ENCODE peak calls at places on chromosomes 4 and X, in four cellular contexts. D, N, T and O are unnamed samples.

GRCh38 chrX:45601052-45601451 is 400.4 kb upstream of the DIPK2B start:
- DNase-seq in N (no peak), T (no peak), D (peak; percentile 13), O (no peak)

GRCh38 chr4:81747242-81747930 is 275.7 kb upstream of the RASGEF1B start:
- DNase-seq in N (no peak), T (peak; percentile 68), D (no peak), O (no peak)

GRCh38 chr4:99537674-99538073 is 26.2 kb downstream of the TRMT10A start:
- DNase-seq in T (no peak), N (no peak), D (no peak), O (no peak)

GRCh38 chr4:175298119-175298518 is 380.0 kb downstream of the ADAM29 start:
- DNase-seq in T (no peak), N (no peak), D (no peak), O (no peak)

GRCh38 chr4:129014566-129015509 is 78.5 kb downstream of the SCLT1 start:
- DNase-seq in D (no peak), T (no peak), N (no peak), O (no peak)

GRCh38 chr4:187209921-187210613 is 486.4 kb upstream of the FAT1 start:
- DNase-seq in N (no peak), D (no peak), T (no peak), O (no peak)

GRCh38 chr4:90012918-90013317 is 114.3 kb upstream of the CCSER1 start:
- DNase-seq in N (no peak), D (no peak), T (no peak), O (no peak)

GRCh38 chr4:113678651-113679050 is 82.9 kb downstream of the CAMK2D start:
- DNase-seq in N (no peak), D (no peak), T (no peak), O (no peak)

GRCh38 chr4:61772116-61772515 is 572.0 kb downstream of the ADGRL3 start:
- DNase-seq in T (no peak), D (no peak), N (no peak), O (no peak)

GRCh38 chrX:130994671-130995070 is 63.5 kb upstream of the ARHGAP36 start:
- DNase-seq in T (peak; percentile 42), D (no peak), N (no peak), O (peak; percentile 16)

GRCh38 chrX:108224727-108225455 is 133.3 kb downstream of the ATG4A start:
- DNase-seq in D (no peak), T (peak; percentile 43), N (peak; percentile 37), O (peak; percentile 30)
- TF ChIP-seq JUN in D (no peak), T (no peak), N (no peak), O (no peak)

GRCh38 chr4:156962551-156962974 is 9.0 kb downstream of the PDGFC start:
- DNase-seq in T (no peak), D (no peak), N (peak; percentile 66), O (no peak)
- H3K4me1 ChIP-seq in T (no peaks in the 10 kb centered on the region), D (no peaks in the 10 kb centered on the region), N (peaks cover 42% of the 10 kb centered on the region), O (peaks cover 15% of the 10 kb centered on the region)

GRCh38 chr4:104394409-104394813 is 100.3 kb downstream of the CXXC4 start:
- DNase-seq in N (no peak), T (no peak), D (no peak), O (no peak)
- TF ChIP-seq RAD21 in N (no peak), T (no peak), D (peak; percentile 34), O (no peak)

GRCh38 chrX:11180571-11180970 is 69.4 kb downstream of the HCCS start:
- DNase-seq in D (no peak), T (no peak), N (no peak), O (no peak)
- TF ChIP-seq JUN in D (no peak), T (no peak), N (no peak), O (no peak)

DNA sequence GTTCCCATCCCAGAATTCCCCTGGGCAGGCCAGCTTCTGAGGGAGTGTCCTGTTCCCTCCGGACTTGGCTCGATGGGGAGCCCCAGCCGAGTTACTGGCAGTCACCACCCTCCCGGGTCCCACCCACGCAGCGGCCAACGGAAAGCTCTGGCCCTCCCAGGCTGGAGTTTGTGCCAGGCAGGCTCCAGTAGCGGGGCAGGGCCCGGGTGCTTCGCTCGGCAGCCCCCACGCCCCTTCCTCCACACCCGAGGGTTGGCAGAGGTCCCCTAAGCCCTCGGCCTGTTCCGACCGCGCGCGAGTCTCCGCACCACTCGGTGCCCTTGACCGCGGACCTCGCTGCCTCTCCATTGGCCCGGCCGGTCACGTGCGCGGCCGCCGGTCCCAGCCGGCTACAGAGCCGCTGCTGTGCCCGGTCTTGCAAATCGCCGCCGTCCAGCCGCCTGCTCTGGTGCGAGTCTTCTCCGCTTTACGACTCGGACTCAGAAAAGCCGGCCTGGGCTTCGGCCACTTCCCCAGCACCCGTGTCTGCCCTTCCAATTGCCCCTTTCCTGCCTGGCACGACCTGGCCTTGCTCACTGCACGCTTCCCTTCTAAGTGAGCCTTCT is 20.8 kb upstream of the MTM1 start:
- DNase-seq in N (no peak), T (peak; percentile 33), D (no peak), O (peak; percentile 48)
- H3K4me1 ChIP-seq in N (peaks cover 71% of the 10 kb centered on the region), T (peaks cover 4% of the 10 kb centered on the region), D (no peaks in the 10 kb centered on the region), O (peaks cover 9% of the 10 kb centered on the region)

GRCh38 chrX:140572724-140573123 is 67.9 kb upstream of the SOX3 start:
- DNase-seq in N (peak; percentile 7), D (peak; percentile 23), T (peak; percentile 14), O (peak; percentile 51)
- TF ChIP-seq RAD21 in N (no peak), D (peak; percentile 69), T (no peak), O (no peak)

DNA sequence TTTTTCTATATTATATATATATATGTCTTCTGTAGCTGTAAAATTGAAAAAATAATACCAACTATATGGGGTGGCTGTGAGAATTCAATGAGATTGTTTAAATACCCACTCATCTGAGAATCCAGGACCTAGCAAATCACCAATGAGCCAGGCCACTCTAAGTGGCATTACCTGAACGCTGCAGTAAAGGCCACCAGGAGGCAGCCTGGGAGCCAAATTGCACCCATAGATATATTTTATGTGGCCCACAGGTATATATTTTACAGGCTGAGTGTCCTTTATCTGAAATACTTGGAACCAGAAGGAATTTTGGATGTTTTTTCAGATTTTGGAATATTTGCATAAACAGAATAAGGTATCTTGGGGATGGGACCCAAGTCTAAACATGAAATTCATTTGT is 58.2 kb upstream of the C4orf50 start:
- DNase-seq in D (no peak), T (peak; percentile 5), N (no peak), O (peak; percentile 7)
- TF ChIP-seq JUN in D (no peak), T (no peak), N (no peak), O (no peak)

GRCh38 chrX:40093586-40093985 is 4.2 kb downstream of the BCOR start:
- DNase-seq in D (no peak), N (no peak), T (no peak), O (no peak)
- H3K4me1 ChIP-seq in D (no peaks in the 10 kb centered on the region), N (peaks cover 47% of the 10 kb centered on the region), T (peaks cover 34% of the 10 kb centered on the region), O (peaks cover 29% of the 10 kb centered on the region)

GRCh38 chr4:26992657-26993361 is 132.2 kb downstream of the STIM2 start:
- DNase-seq in D (no peak), N (no peak), T (peak; percentile 60), O (no peak)
- TF ChIP-seq RAD21 in D (no peak), N (no peak), T (no peak), O (no peak)